ENCODE peak calls at places on chromosomes 4 and X, in four cellular contexts. One of them, this sample, is unnamed.

GRCh38 chr4:119656986-119657635 is 28.5 kb upstream of the PDE5A start:
- DNase-seq in K562: no peak
- DNase-seq in HL-60: no peak
- DNase-seq in GM12878: no peak
- DNase-seq in this sample: no peak

GRCh38 chr4:174118171-174118570 is 165.3 kb downstream of the FBXO8 start:
- DNase-seq in K562: peak
- DNase-seq in HL-60: no peak
- DNase-seq in GM12878: no peak
- DNase-seq in this sample: no peak

GRCh38 chrX:149630681-149631292 is 805 bp downstream of the TMEM185A start:
- DNase-seq in K562: peak
- DNase-seq in HL-60: no peak
- DNase-seq in GM12878: no peak
- DNase-seq in this sample: no peak

GRCh38 chrX:153469811-153470410 is 465 bp downstream of the HAUS7 start:
- DNase-seq in K562: peak
- DNase-seq in HL-60: peak
- DNase-seq in GM12878: no peak
- DNase-seq in this sample: no peak

GRCh38 chrX:25344191-25344936 is 328.6 kb upstream of the ARX start:
- DNase-seq in K562: no peak
- DNase-seq in HL-60: no peak
- DNase-seq in GM12878: no peak
- DNase-seq in this sample: no peak

GRCh38 chr4:76622126-76622525 is 187.1 kb downstream of the SHROOM3 start:
- DNase-seq in K562: no peak
- DNase-seq in HL-60: no peak
- DNase-seq in GM12878: no peak
- DNase-seq in this sample: no peak

GRCh38 chrX:107674480-107675364 is 46.4 kb downstream of the PRPS1 start:
- DNase-seq in K562: peak
- DNase-seq in HL-60: no peak
- DNase-seq in GM12878: no peak
- DNase-seq in this sample: no peak

GRCh38 chr4:164252286-164252685 is 501.6 kb upstream of the SMIM31 start:
- DNase-seq in K562: no peak
- DNase-seq in HL-60: no peak
- DNase-seq in GM12878: no peak
- DNase-seq in this sample: no peak

GRCh38 chr4:174096456-174096855 is 187.0 kb downstream of the FBXO8 start:
- DNase-seq in K562: no peak
- DNase-seq in HL-60: no peak
- DNase-seq in GM12878: no peak
- DNase-seq in this sample: no peak

GRCh38 chr4:78031457-78031856 is 25.7 kb upstream of the FRAS1 start:
- DNase-seq in K562: no peak
- DNase-seq in HL-60: no peak
- DNase-seq in GM12878: no peak
- DNase-seq in this sample: no peak

GRCh38 chr4:175405961-175406360 is 406.1 kb downstream of the GPM6A start:
- DNase-seq in K562: no peak
- DNase-seq in HL-60: no peak
- DNase-seq in GM12878: no peak
- DNase-seq in this sample: no peak

GRCh38 chr4:181962321-181962720 is 280.9 kb upstream of the TENM3 start:
- DNase-seq in K562: no peak
- DNase-seq in HL-60: no peak
- DNase-seq in GM12878: no peak
- DNase-seq in this sample: no peak

GRCh38 chrX:37420179-37420578 is 71.0 kb downstream of the PRRG1 start:
- DNase-seq in K562: no peak
- DNase-seq in HL-60: no peak
- DNase-seq in GM12878: no peak
- DNase-seq in this sample: no peak

GRCh38 chr4:83546796-83547195 is 10.9 kb downstream of the GPAT3 start:
- DNase-seq in K562: no peak
- DNase-seq in HL-60: no peak
- DNase-seq in GM12878: no peak
- DNase-seq in this sample: no peak

GRCh38 chr4:26891054-26891453 is 30.4 kb downstream of the STIM2 start:
- DNase-seq in K562: no peak
- DNase-seq in HL-60: no peak
- DNase-seq in GM12878: no peak
- DNase-seq in this sample: no peak

GRCh38 chr4:153759407-153760226 is at the start of gene RNF175:
- DNase-seq in K562: no peak
- DNase-seq in HL-60: no peak
- DNase-seq in GM12878: no peak
- DNase-seq in this sample: no peak

GRCh38 chrX:9467751-9468150 is 2.9 kb downstream of the TBL1X start:
- DNase-seq in K562: peak
- DNase-seq in HL-60: no peak
- DNase-seq in GM12878: no peak
- DNase-seq in this sample: no peak

GRCh38 chrX:155718964-155719586 is 106.3 kb upstream of the TMLHE start:
- DNase-seq in K562: no peak
- DNase-seq in HL-60: no peak
- DNase-seq in GM12878: no peak
- DNase-seq in this sample: no peak

GRCh38 chr4:104500452-104500851 is 5.8 kb upstream of the CXXC4 start:
- DNase-seq in K562: no peak
- DNase-seq in HL-60: no peak
- DNase-seq in GM12878: no peak
- DNase-seq in this sample: no peak

GRCh38 chr4:188841523-188841922 is 702.3 kb downstream of the TRIML1 start:
- DNase-seq in K562: no peak
- DNase-seq in HL-60: no peak
- DNase-seq in GM12878: no peak
- DNase-seq in this sample: no peak

GRCh38 chrX:107503996-107504395 is 54.5 kb downstream of the FRMPD3 start:
- DNase-seq in K562: no peak
- DNase-seq in HL-60: no peak
- DNase-seq in GM12878: no peak
- DNase-seq in this sample: no peak

GRCh38 chrX:52346462-52347165 is 22.2 kb upstream of the XAGE2 start:
- DNase-seq in K562: peak
- DNase-seq in HL-60: no peak
- DNase-seq in GM12878: no peak
- DNase-seq in this sample: no peak

GRCh38 chr4:41129128-41129754 is 85.1 kb downstream of the APBB2 start:
- DNase-seq in K562: no peak
- DNase-seq in HL-60: no peak
- DNase-seq in GM12878: no peak
- DNase-seq in this sample: no peak

GRCh38 chr4:176193126-176193525 is 2.3 kb downstream of the SPATA4 start:
- DNase-seq in K562: no peak
- DNase-seq in HL-60: no peak
- DNase-seq in GM12878: no peak
- DNase-seq in this sample: no peak

GRCh38 chr4:11687727-11688126 is 259.0 kb upstream of the HS3ST1 start:
- DNase-seq in K562: no peak
- DNase-seq in HL-60: no peak
- DNase-seq in GM12878: no peak
- DNase-seq in this sample: no peak

GRCh38 chrX:71534773-71535544 is 2.1 kb downstream of the OGT start:
- DNase-seq in K562: no peak
- DNase-seq in HL-60: no peak
- DNase-seq in GM12878: no peak
- DNase-seq in this sample: no peak

GRCh38 chr4:40454816-40455215 is 119.7 kb downstream of the CHRNA9 start:
- DNase-seq in K562: no peak
- DNase-seq in HL-60: no peak
- DNase-seq in GM12878: no peak
- DNase-seq in this sample: no peak

GRCh38 chr4:112704991-112705845 is 68.3 kb downstream of the LARP7 start:
- DNase-seq in K562: peak
- DNase-seq in HL-60: no peak
- DNase-seq in GM12878: no peak
- DNase-seq in this sample: no peak

GRCh38 chrX:15277594-15277993 is 7.7 kb upstream of the ASB9 start:
- DNase-seq in K562: no peak
- DNase-seq in HL-60: no peak
- DNase-seq in GM12878: no peak
- DNase-seq in this sample: no peak
- TF ChIP-seq POLR2AphosphoS5 in K562: no peak
- TF ChIP-seq POLR2AphosphoS5 in HL-60: no peak
- TF ChIP-seq POLR2AphosphoS5 in GM12878: no peak
- TF ChIP-seq POLR2AphosphoS5 in this sample: no peak

GRCh38 chr4:139869810-139870209 is 204.2 kb downstream of the MGST2 start:
- DNase-seq in K562: no peak
- DNase-seq in HL-60: no peak
- DNase-seq in GM12878: no peak
- DNase-seq in this sample: no peak

GRCh38 chr4:139873111-139873866 is 207.7 kb downstream of the MGST2 start:
- DNase-seq in K562: no peak
- DNase-seq in HL-60: peak
- DNase-seq in GM12878: no peak
- DNase-seq in this sample: no peak

GRCh38 chr4:139876328-139876941 is 210.8 kb downstream of the MGST2 start:
- DNase-seq in K562: no peak
- DNase-seq in HL-60: no peak
- DNase-seq in GM12878: no peak
- DNase-seq in this sample: no peak

GRCh38 chr4:139875456-139875855 is 209.8 kb downstream of the MGST2 start:
- DNase-seq in K562: no peak
- DNase-seq in HL-60: no peak
- DNase-seq in GM12878: no peak
- DNase-seq in this sample: no peak

GRCh38 chr4:139872274-139872673 is 206.7 kb downstream of the MGST2 start:
- DNase-seq in K562: no peak
- DNase-seq in HL-60: peak
- DNase-seq in GM12878: no peak
- DNase-seq in this sample: no peak
- TF ChIP-seq SPI1 in K562: no peak
- TF ChIP-seq SPI1 in HL-60: peak
- TF ChIP-seq SPI1 in GM12878: no peak
- TF ChIP-seq SPI1 in this sample: no peak

DNA sequence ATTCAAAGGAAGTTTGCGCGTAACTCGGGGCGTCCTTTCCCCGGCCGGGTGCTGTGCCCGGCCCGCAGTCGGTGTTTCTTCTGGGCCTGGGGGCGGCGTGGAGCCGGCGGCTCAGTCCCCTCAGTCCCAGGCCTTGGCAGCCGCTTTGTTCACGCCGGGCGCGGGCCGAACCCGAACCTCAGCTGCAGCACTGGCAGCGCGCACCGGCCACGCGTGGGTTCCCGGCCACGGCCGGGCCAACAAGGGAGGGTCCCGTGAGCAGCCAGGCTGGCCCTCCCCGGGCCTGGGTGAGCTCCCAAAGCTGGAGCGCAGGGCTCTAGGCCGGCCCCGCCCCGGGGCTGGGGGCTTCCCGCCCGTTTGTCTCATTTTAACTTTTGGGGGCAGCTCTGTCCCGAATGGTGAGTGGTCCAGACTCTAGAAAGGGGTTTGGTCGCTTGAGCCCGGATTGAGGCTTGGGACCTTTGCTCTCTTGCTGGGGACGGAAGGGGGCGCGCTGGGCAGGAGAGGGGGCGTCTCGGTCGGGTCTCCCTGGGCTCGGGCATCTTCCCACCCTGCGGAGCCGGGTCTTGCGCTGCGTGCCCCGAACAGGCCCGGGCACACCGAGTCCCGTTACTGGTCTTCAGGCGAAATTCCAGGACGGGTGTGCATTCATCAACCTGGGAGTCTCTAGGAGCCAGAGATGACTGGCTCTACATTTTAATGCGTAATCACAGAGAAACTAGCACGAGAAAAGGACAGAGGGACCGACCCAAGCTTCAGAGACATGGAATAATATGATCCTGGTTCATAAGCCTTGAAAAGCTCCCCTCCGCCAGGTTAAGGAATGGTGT is 177.1 kb downstream of the CBR4 start:
- DNase-seq in K562: no peak
- DNase-seq in HL-60: no peak
- DNase-seq in GM12878: no peak
- DNase-seq in this sample: peak
- TF ChIP-seq POLR2AphosphoS5 in K562: no peak
- TF ChIP-seq POLR2AphosphoS5 in HL-60: no peak
- TF ChIP-seq POLR2AphosphoS5 in GM12878: no peak
- TF ChIP-seq POLR2AphosphoS5 in this sample: no peak

DNA sequence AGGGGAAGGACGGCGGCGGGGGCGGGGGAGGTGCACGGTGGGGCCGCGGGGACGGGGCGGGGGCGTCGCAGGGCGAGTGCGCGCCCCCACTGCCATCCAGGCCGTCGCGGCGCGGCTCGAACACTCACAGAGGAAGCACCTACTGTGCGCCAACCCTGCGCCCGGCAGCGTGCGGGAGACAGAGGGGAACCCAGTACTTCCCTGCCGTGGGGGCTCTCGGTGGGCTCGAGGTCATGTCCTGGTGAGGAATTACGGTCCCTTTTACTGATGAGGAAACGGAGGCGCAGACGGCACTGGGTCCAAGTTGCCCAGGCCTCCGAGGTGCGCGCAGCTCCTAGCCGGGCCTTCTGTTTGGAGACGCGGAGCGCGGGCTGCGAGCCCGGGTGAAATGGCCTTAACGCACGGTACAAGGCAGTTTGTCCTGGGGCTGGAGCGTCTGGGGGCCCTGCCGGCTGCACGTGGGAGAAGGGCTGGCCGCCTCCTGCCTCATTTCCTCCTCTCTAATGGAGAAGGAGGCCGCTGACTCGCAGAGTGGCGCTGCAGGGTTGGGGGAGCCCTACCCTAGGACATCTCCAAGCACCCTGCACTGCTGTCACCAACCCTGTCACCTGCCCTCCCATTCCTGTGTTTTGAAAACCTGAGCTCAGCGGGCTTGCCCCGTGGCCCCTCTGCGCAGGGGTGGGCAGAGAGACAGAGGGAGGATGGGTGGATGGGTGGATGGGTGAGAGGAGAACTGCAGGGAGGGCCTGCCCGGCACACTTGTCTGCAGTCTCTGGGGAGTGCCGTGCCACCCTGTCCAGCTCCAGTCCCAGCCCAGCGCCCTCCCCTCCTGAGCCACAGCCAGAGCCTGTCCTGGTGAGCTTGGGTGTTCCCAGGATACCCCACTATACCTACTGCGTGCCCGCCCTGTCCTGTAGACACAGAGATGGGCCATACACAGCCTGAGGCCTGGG is 106.0 kb downstream of the ADRA2C start:
- DNase-seq in K562: no peak
- DNase-seq in HL-60: no peak
- DNase-seq in GM12878: no peak
- DNase-seq in this sample: no peak
- TF ChIP-seq SPI1 in K562: no peak
- TF ChIP-seq SPI1 in HL-60: no peak
- TF ChIP-seq SPI1 in GM12878: no peak
- TF ChIP-seq SPI1 in this sample: no peak

GRCh38 chr4:88382621-88383020 is 4.0 kb downstream of the HERC6 start:
- DNase-seq in K562: no peak
- DNase-seq in HL-60: no peak
- DNase-seq in GM12878: peak
- DNase-seq in this sample: no peak

GRCh38 chr4:88378691-88379559 is at the start of gene HERC6:
- DNase-seq in K562: peak
- DNase-seq in HL-60: peak
- DNase-seq in GM12878: peak
- DNase-seq in this sample: peak
- TF ChIP-seq POLR2AphosphoS5 in K562: no peak
- TF ChIP-seq POLR2AphosphoS5 in HL-60: peak
- TF ChIP-seq POLR2AphosphoS5 in GM12878: peak
- TF ChIP-seq POLR2AphosphoS5 in this sample: no peak